ENCODE peak calls at places on chromosomes 6 and 20, in ten cellular contexts. A is MCF 10A; Z is choroid plexus epithelial cell; M is mammary epithelial cell; V is endothelial cell of umbilical vein; S is CD8-positive, alpha-beta T cell; K is fibroblast of pulmonary artery; B is fibroblast of mammary gland; R is brain microvascular endothelial cell; T is Peyer's patch. U is an unnamed sample.

GRCh38 chr6:22954749-22955385 is 385.5 kb downstream of the HDGFL1 start:
- DNase-seq in Z (peak), S (no peak), K (peak), M (peak), R (no peak), A (peak), V (peak), T (no peak), B (peak), U (no peak)

GRCh38 chr6:79586548-79586947 is 44.6 kb upstream of the SH3BGRL2 start:
- DNase-seq in A (peak), M (peak), T (no peak), B (peak), K (peak), Z (peak), R (peak), S (no peak), V (peak), U (no peak)

GRCh38 chr6:73712536-73712935 is 16.5 kb downstream of the CD109 start:
- DNase-seq in T (no peak), M (no peak), Z (peak), R (no peak), S (no peak), V (peak), B (no peak), A (no peak), K (no peak), U (no peak)

GRCh38 chr20:36506253-36506652 is 35.1 kb upstream of the MYL9 start:
- DNase-seq in V (peak), M (no peak), S (no peak), Z (peak), T (no peak), K (peak), R (no peak), B (no peak), A (peak), U (no peak)

GRCh38 chr6:56699066-56699654 is 56.5 kb upstream of the DST start:
- DNase-seq in B (peak), V (peak), R (no peak), Z (peak), T (no peak), M (no peak), K (peak), S (no peak), A (peak), U (no peak)

GRCh38 chr6:158850807-158851115 is 31.6 kb upstream of the EZR start:
- DNase-seq in T (no peak), V (no peak), B (peak), Z (peak), K (peak), S (no peak), M (no peak), R (no peak), A (peak), U (no peak)

GRCh38 chr20:37446286-37447032 is 74.6 kb upstream of the NNAT start:
- DNase-seq in M (no peak), S (no peak), K (no peak), V (no peak), Z (no peak), B (no peak), R (no peak), T (no peak), A (no peak), U (no peak)

GRCh38 chr6:17984822-17985660 is 2.4 kb downstream of the KIF13A start:
- DNase-seq in B (peak), T (no peak), V (peak), M (peak), S (no peak), R (no peak), A (peak), K (no peak), Z (peak), U (no peak)

GRCh38 chr6:70108230-70108629 is 194.7 kb downstream of the COL9A1 start:
- DNase-seq in K (peak), Z (peak), M (peak), R (peak), T (no peak), V (peak), A (peak), S (no peak), B (peak), U (no peak)

GRCh38 chr6:706161-706560 is 13.2 kb upstream of the EXOC2 start:
- DNase-seq in T (no peak), K (peak), Z (peak), A (peak), S (no peak), V (peak), M (no peak), B (no peak), R (no peak), U (no peak)

GRCh38 chr6:36772401-36772800 is 66.8 kb downstream of the CPNE5 start:
- DNase-seq in R (no peak), Z (no peak), S (no peak), M (no peak), T (no peak), B (no peak), V (no peak), A (no peak), K (no peak), U (no peak)

GRCh38 chr20:52303281-52303950 is 111.8 kb upstream of the ZFP64 start:
- DNase-seq in K (no peak), A (no peak), M (no peak), R (no peak), B (no peak), S (no peak), V (no peak), Z (no peak), T (no peak), U (no peak)

GRCh38 chr6:151137441-151137984 is 102.3 kb upstream of the AKAP12 start:
- DNase-seq in Z (no peak), B (no peak), M (no peak), V (no peak), R (no peak), A (no peak), K (no peak), T (no peak), S (no peak), U (no peak)

GRCh38 chr20:36959242-36959641 is 7.7 kb upstream of the SAMHD1 start:
- DNase-seq in R (no peak), B (no peak), M (no peak), S (no peak), T (no peak), Z (peak), K (no peak), V (no peak), A (no peak), U (no peak)

GRCh38 chr6:114327074-114327473 is 15.7 kb downstream of the HS3ST5 start:
- DNase-seq in R (no peak), S (no peak), M (no peak), B (no peak), Z (no peak), V (no peak), K (no peak), A (no peak), T (no peak), U (no peak)
- TF ChIP-seq CTCF in R (peak), S (no peak), M (no peak), B (no peak), Z (no peak), V (no peak), K (no peak), A (no peak), T (no peak), U (no peak)

GRCh38 chr20:17655286-17655651 is 26.8 kb downstream of the RRBP1 start:
- DNase-seq in R (peak), Z (peak), V (no peak), T (no peak), K (peak), S (no peak), A (no peak), B (no peak), M (no peak), U (no peak)
- TF ChIP-seq CTCF in R (no peak), Z (no peak), V (no peak), T (no peak), K (no peak), S (no peak), A (no peak), B (no peak), M (no peak), U (peak)

GRCh38 chr6:55293116-55293515 is 34.2 kb upstream of the GFRAL start:
- DNase-seq in B (peak), Z (peak), T (no peak), S (no peak), M (no peak), K (peak), V (no peak), A (peak), R (peak), U (no peak)
- TF ChIP-seq CTCF in B (peak), Z (peak), T (no peak), S (no peak), M (peak), K (peak), V (no peak), A (no peak), R (peak), U (no peak)

DNA sequence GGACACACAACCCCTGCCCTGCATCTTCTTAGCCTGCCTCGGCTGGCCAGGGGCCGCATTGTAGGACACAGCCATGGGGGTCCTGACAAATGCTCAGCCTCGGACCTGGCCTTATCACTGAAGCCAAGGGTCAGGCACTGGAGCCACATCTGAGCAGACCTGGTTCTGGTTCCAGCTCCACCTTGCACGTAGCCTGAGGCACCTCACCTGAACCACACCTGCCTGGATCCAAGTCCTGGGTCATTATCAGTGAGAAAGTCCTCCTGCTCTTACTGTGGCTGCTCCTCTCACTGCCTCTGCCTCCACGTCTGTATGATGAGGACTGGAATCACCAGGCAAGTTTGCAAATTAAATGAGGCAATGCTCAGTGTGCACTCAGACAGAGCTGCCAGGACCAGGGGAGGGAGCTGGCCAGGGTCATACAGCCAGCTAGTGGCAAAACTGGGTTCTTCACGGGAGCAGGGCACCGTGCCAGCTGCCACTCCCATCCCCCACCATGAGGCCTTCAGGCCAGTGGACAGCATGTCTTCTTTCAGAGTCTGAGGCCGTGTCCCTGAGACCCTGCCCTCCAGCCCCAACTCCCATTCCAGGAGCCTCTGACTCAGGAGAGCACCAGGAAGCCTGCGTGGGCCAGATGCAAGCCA is 40.2 kb downstream of the MRPL14 start:
- DNase-seq in T (no peak), V (no peak), A (peak), M (no peak), B (no peak), K (no peak), Z (no peak), S (no peak), R (no peak), U (no peak)
- TF ChIP-seq CTCF in T (no peak), V (no peak), A (no peak), M (no peak), B (no peak), K (no peak), Z (no peak), S (no peak), R (no peak), U (no peak)

GRCh38 chr6:5096482-5096881 is 11.3 kb downstream of the PPP1R3G start:
- DNase-seq in A (no peak), M (no peak), B (no peak), R (no peak), T (no peak), K (no peak), Z (no peak), V (no peak), S (no peak), U (no peak)
- TF ChIP-seq CTCF in A (no peak), M (no peak), B (no peak), R (no peak), T (no peak), K (no peak), Z (no peak), V (no peak), S (no peak), U (no peak)

DNA sequence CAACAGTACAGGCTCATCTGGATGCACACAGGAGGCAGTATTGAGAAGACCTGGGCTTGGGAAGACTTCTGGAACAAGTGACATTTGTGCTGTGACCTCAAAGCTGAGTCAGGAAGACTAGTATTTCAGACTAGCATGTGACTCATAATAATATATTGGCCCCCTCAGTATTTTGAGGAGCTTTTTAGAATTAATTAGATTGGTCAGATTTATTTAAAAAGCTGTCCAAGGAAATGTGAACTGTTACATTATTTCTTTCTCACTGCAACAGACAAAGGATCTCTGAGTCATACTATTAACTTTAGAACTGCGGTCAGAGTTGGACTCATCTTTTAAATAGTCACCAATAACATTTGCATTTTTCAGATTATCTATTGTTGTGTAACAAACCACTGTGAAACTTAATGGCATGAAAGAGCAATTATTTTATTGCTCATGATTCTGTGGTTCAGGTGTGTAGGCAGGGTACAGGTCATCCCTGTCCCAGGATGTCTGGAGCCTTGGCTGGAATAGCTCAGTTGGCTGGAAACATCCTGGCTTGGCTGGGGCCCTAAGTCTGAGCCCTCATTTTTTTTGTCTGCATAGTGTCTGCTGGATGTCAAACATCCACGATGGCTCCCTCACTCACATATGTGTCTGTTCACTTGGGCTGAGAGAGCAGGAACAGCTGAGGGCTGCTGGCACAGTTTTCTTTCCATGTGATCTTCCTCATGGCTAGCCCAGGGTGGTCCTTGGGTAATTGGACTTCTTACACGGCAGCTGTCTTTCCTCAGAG is 46.8 kb downstream of the MAP3K4 start:
- DNase-seq in Z (peak), B (peak), K (peak), A (peak), T (no peak), R (peak), M (peak), S (no peak), V (peak), U (no peak)
- TF ChIP-seq CTCF in Z (peak), B (peak), K (peak), A (no peak), T (no peak), R (peak), M (peak), S (no peak), V (no peak), U (no peak)

U was measured in CD14-positive monocyte.